ENCODE peak calls at places on chromosomes 13 and 19, in ten cellular contexts. I is Peyer's patch; Z is HS-5; C is activated T-cell treated with anti-CD3 and anti-CD28 coated beads for 4 hours; U is activated CD4-positive, alpha-beta T cell treated with anti-CD3 and anti-CD28 coated beads, Interleukin-2, amount 50 U/mL, for 4 hours; W is MCF 10A; X is stimulated activated CD4-positive, alpha-beta T cell treated with anti-CD3 and anti-CD28 coated beads, Interleukin-2, amount 100 ng/mL, for 48 hours; V is ovary; E is fibroblast of villous mesenchyme; P is anterior cingulate cortex. Y is an unnamed sample.

GRCh38 chr19:1400281-1401137 is 833 bp downstream of the GAMT start:
- DNase-seq in I (no peak), C (no peak), X (no peak), U (no peak), P (no peak), V (no peak), Z (no peak), E (no peak), W (peak; percentile 35), Y (no peak)

GRCh38 chr13:102141625-102142472 is 260.0 kb downstream of the FGF14 start:
- DNase-seq in P (no peak), V (no peak), E (peak; percentile 33), I (no peak), U (no peak), C (no peak), Z (peak; percentile 9), W (peak; percentile 31), X (no peak), Y (no peak)

GRCh38 chr19:37990362-37990761 is 83.4 kb downstream of the SIPA1L3 start:
- DNase-seq in W (peak; percentile 81), E (no peak), U (no peak), I (no peak), V (no peak), C (no peak), Z (no peak), X (no peak), P (no peak), Y (no peak)

GRCh38 chr19:31913103-31913710 is 432.2 kb upstream of the ZNF507 start:
- DNase-seq in P (no peak), U (no peak), Z (no peak), V (no peak), W (no peak), X (no peak), I (no peak), C (no peak), E (no peak), Y (no peak)

GRCh38 chr19:3229888-3230496 is 5.5 kb downstream of the CELF5 start:
- DNase-seq in P (no peak), I (no peak), Z (no peak), C (no peak), W (no peak), V (no peak), E (no peak), X (no peak), U (no peak), Y (no peak)

GRCh38 chr13:51560336-51560735 is 23.9 kb upstream of the WDFY2 start:
- DNase-seq in C (no peak), E (no peak), I (no peak), V (no peak), Z (no peak), W (no peak), P (no peak), U (no peak), X (no peak), Y (no peak)

GRCh38 chr13:73303858-73304257 is 245.1 kb downstream of the KLF5 start:
- DNase-seq in W (peak; percentile 47), C (no peak), I (no peak), X (peak; percentile 11), U (no peak), V (no peak), Z (peak; percentile 45), P (no peak), E (no peak), Y (peak; percentile 19)

GRCh38 chr13:46588019-46588418 is 35.0 kb downstream of the LRCH1 start:
- DNase-seq in V (no peak), U (no peak), X (no peak), W (no peak), E (no peak), Z (no peak), C (no peak), P (no peak), I (no peak), Y (no peak)

GRCh38 chr19:6239401-6239844 is 40.4 kb downstream of the MLLT1 start:
- DNase-seq in W (peak; percentile 69), Z (no peak), X (peak; percentile 10), U (peak; percentile 38), E (no peak), V (peak; percentile 60), P (no peak), C (peak; percentile 21), I (no peak), Y (peak; percentile 73)